ENCODE peak calls at places on chromosomes 6 and 20, in nine cellular contexts. X is Peyer's patch, Q is testis, T is NB4, R is uterus, P is stomach, D is A549, O is H54, N is vagina. K is an unnamed sample.

GRCh38 chr6:14026831-14027539 is 90.6 kb upstream of the CD83 start:
- DNase-seq in D (no peak), R (no peak), T (no peak), X (no peak), Q (no peak), N (no peak), O (no peak), P (no peak), K (no peak)

GRCh38 chr6:77011929-77012545 is 451.3 kb downstream of the HTR1B start:
- DNase-seq in D (no peak), R (no peak), X (no peak), N (no peak), Q (no peak), P (no peak), T (no peak), O (no peak), K (peak; percentile 61)

GRCh38 chr6:111711989-111712388 is 106.3 kb upstream of the TRAF3IP2 start:
- DNase-seq in Q (no peak), P (no peak), O (no peak), R (no peak), D (no peak), N (no peak), T (no peak), X (no peak), K (no peak)

GRCh38 chr20:31496761-31497295 is 17.4 kb upstream of the HM13 start:
- DNase-seq in N (no peak), X (no peak), P (no peak), R (peak; percentile 76), D (no peak), Q (peak; percentile 68), O (peak; percentile 56), T (no peak), K (no peak)

GRCh38 chr20:23668477-23668951 is 20.3 kb downstream of the CST4 start:
- DNase-seq in Q (peak; percentile 78), P (peak; percentile 50), O (peak; percentile 42), R (peak; percentile 33), D (peak; percentile 84), X (no peak), T (peak; percentile 70), N (peak; percentile 70), K (peak; percentile 74)

GRCh38 chr20:51563597-51564332 is 21.2 kb upstream of the NFATC2 start:
- DNase-seq in O (peak; percentile 44), R (peak; percentile 75), D (peak; percentile 81), X (no peak), P (peak; percentile 37), T (peak; percentile 67), N (no peak), Q (peak; percentile 58), K (no peak)

GRCh38 chr6:19804362-19805145 is 32.6 kb upstream of the ID4 start:
- DNase-seq in R (peak; percentile 95), T (peak; percentile 79), N (peak; percentile 93), O (peak; percentile 78), D (peak; percentile 44), X (peak; percentile 31), Q (peak; percentile 96), P (peak; percentile 95), K (peak; percentile 89)

GRCh38 chr20:58911970-58912369 is 59.5 kb downstream of the GNAS start:
- DNase-seq in Q (no peak), N (no peak), T (peak; percentile 33), D (no peak), X (no peak), O (no peak), P (no peak), R (no peak), K (no peak)

GRCh38 chr6:140809694-140810101 is 1323.0 kb upstream of the GJE1 start:
- DNase-seq in N (no peak), Q (no peak), T (no peak), D (no peak), O (no peak), P (no peak), X (no peak), R (no peak), K (no peak)

GRCh38 chr6:71205336-71205956 is 83.2 kb upstream of the OGFRL1 start:
- DNase-seq in O (no peak), T (no peak), D (no peak), Q (no peak), N (no peak), P (no peak), R (no peak), X (no peak), K (no peak)

GRCh38 chr6:163263998-163264661 is 150.4 kb upstream of the QKI start:
- DNase-seq in X (no peak), R (no peak), N (no peak), P (peak; percentile 86), D (no peak), O (no peak), T (no peak), Q (peak; percentile 42), K (no peak)

GRCh38 chr6:105482227-105482839 is 79.5 kb upstream of the PREP start:
- DNase-seq in Q (peak; percentile 48), O (no peak), N (no peak), R (peak; percentile 47), D (no peak), T (peak; percentile 9), X (peak; percentile 25), P (peak; percentile 36), K (no peak)

GRCh38 chr20:56200456-56200855 is 48.1 kb upstream of the MC3R start:
- DNase-seq in Q (no peak), X (no peak), D (no peak), T (peak; percentile 50), N (no peak), P (no peak), O (peak; percentile 6), R (no peak), K (no peak)

GRCh38 chr20:4174909-4175308 is 159.6 kb upstream of the RNF24 start:
- DNase-seq in T (no peak), R (no peak), X (no peak), D (no peak), Q (no peak), N (no peak), O (no peak), P (no peak), K (no peak)

GRCh38 chr6:169589293-169589692 is 112.5 kb downstream of the WDR27 start:
- DNase-seq in R (no peak), Q (no peak), P (no peak), O (no peak), T (no peak), N (no peak), D (no peak), X (peak; percentile 76), K (no peak)

GRCh38 chr6:137734875-137735182 is 132.2 kb upstream of the TNFAIP3 start:
- DNase-seq in D (no peak), N (no peak), X (no peak), T (peak; percentile 79), P (no peak), R (no peak), O (no peak), Q (no peak), K (no peak)

GRCh38 chr6:137736919-137737318 is 130.1 kb upstream of the TNFAIP3 start:
- DNase-seq in N (no peak), O (no peak), Q (no peak), T (no peak), X (no peak), P (no peak), D (no peak), R (no peak), K (no peak)

GRCh38 chr6:137734005-137734874 is 132.8 kb upstream of the TNFAIP3 start:
- DNase-seq in N (no peak), D (no peak), R (no peak), T (no peak), O (no peak), Q (no peak), X (no peak), P (no peak), K (no peak)

GRCh38 chr6:137738197-137738596 is 128.9 kb upstream of the TNFAIP3 start:
- DNase-seq in D (no peak), Q (no peak), T (peak; percentile 41), R (no peak), N (peak; percentile 93), P (no peak), O (peak; percentile 19), X (no peak), K (no peak)

GRCh38 chr6:137736048-137736846 is 130.8 kb upstream of the TNFAIP3 start:
- DNase-seq in Q (no peak), D (no peak), N (no peak), X (no peak), T (peak; percentile 54), O (no peak), R (no peak), P (no peak), K (no peak)
- TF ChIP-seq POLR2A in Q (no peak), D (no peak), N (no peak), X (no peak), T (no peak), O (no peak), R (no peak), P (no peak), K (no peak)

DNA sequence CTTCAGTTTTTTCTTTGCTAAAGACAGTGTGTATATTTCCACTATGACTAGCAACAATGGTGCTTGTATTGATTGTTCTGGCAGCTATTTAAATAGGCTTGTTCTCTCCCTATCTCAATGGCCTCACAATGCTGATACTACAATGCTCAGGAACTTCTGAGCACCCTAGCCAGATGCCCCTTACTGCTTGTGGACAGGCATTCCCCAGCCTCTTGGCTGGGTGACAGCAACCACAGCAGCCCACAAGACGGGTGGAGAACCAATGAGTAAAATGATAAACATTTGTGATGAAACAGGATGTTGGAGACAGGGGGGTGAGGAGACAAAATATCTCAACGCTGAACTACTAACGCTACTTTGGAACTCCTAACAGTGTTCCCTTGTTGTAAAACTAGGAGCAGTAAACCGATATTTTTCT is 42.3 kb downstream of the HIVEP2 start:
- DNase-seq in X (peak; percentile 77), O (peak; percentile 25), R (no peak), Q (peak; percentile 18), N (no peak), T (peak; percentile 92), D (no peak), P (peak; percentile 61), K (peak; percentile 87)
- TF ChIP-seq POLR2A in X (no peak), O (no peak), R (no peak), Q (no peak), N (no peak), T (no peak), D (no peak), P (no peak), K (no peak)

GRCh38 chr6:134520181-134521115 is 202.5 kb upstream of the SGK1 start:
- DNase-seq in X (no peak), D (no peak), O (no peak), T (no peak), P (no peak), R (no peak), N (no peak), Q (no peak), K (no peak)
- TF ChIP-seq POLR2A in X (no peak), D (no peak), O (no peak), T (no peak), P (no peak), R (no peak), N (no peak), Q (no peak), K (no peak)

DNA sequence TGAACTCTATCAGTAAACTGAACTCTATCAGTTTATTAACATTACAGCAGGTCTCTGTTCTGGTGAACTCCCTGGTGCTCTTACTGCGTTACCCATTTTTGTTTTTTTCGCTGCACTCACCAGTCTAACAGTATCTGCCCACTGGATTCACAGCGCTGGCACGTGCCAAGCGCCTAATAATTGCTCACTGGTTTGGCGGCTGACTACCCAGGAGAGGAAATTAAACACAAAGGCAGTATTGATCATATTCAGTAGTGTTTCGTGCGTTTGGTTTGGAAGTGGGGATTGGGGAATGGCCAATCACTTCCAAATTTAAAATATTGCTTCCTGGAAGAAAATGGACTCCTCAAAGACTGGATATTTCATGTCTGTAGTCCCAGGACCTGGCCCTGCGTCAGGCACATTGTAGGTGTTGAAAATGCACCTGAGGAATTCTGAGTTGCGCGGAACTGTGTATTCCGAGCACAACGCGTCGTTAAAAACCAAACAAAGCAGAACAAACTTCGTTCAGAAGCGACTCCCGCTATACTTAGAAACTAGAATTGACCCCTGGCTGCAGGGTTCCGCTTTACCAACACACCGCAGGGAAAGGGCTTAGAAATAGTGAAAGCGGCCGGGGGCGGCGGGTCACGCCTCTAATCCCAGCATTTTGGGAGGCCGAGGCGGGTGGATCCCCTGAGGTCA is 1.1 kb upstream of the RPS12 start:
- DNase-seq in N (no peak), T (peak; percentile 83), P (no peak), R (peak; percentile 25), O (no peak), Q (peak; percentile 61), X (peak; percentile 53), D (no peak), K (peak; percentile 88)
- TF ChIP-seq POLR2A in N (no peak), T (peak; percentile 5), P (no peak), R (no peak), O (no peak), Q (no peak), X (no peak), D (no peak), K (no peak)